ENCODE peak calls at places on chromosome 9, in ten cellular contexts. One of them, this sample, is unnamed. For H3K4me1, the result is how much of the 10 kb centered on the place peaks cover.

GRCh38 chr9:108654566-108654965 is 201.2 kb downstream of the ACTL7B start:
- DNase-seq in stomach: no peak
- DNase-seq in A549: no peak
- DNase-seq in HepG2: no peak
- DNase-seq in transverse colon: no peak
- DNase-seq in ovary: no peak
- DNase-seq in suprapubic skin: no peak
- DNase-seq in GM12878: no peak
- DNase-seq in tibial nerve: no peak
- DNase-seq in K562: no peak
- DNase-seq in this sample: no peak

GRCh38 chr9:102740578-102740977 is 254.6 kb upstream of the CYLC2 start:
- DNase-seq in stomach: no peak
- DNase-seq in A549: no peak
- DNase-seq in HepG2: no peak
- DNase-seq in transverse colon: no peak
- DNase-seq in ovary: no peak
- DNase-seq in suprapubic skin: no peak
- DNase-seq in GM12878: no peak
- DNase-seq in tibial nerve: no peak
- DNase-seq in K562: no peak
- DNase-seq in this sample: no peak

GRCh38 chr9:110835859-110836271 is 167.3 kb downstream of the MUSK start:
- DNase-seq in stomach: no peak
- DNase-seq in A549: peak
- DNase-seq in HepG2: no peak
- DNase-seq in transverse colon: no peak
- DNase-seq in ovary: no peak
- DNase-seq in suprapubic skin: no peak
- DNase-seq in GM12878: no peak
- DNase-seq in tibial nerve: no peak
- DNase-seq in K562: no peak
- DNase-seq in this sample: no peak

GRCh38 chr9:98520221-98520920 is 188.4 kb downstream of the GABBR2 start:
- DNase-seq in stomach: no peak
- DNase-seq in A549: no peak
- DNase-seq in HepG2: no peak
- DNase-seq in transverse colon: no peak
- DNase-seq in ovary: no peak
- DNase-seq in suprapubic skin: no peak
- DNase-seq in GM12878: no peak
- DNase-seq in tibial nerve: no peak
- DNase-seq in K562: no peak
- DNase-seq in this sample: no peak

GRCh38 chr9:71223953-71224538 is 102.6 kb upstream of the TRPM3 start:
- DNase-seq in stomach: no peak
- DNase-seq in A549: no peak
- DNase-seq in HepG2: peak
- DNase-seq in transverse colon: no peak
- DNase-seq in ovary: no peak
- DNase-seq in suprapubic skin: no peak
- DNase-seq in GM12878: no peak
- DNase-seq in tibial nerve: no peak
- DNase-seq in K562: no peak
- DNase-seq in this sample: no peak

GRCh38 chr9:110427497-110428104 is 89.9 kb upstream of the TXNDC8 start:
- DNase-seq in stomach: peak
- DNase-seq in A549: peak
- DNase-seq in HepG2: peak
- DNase-seq in transverse colon: peak
- DNase-seq in ovary: no peak
- DNase-seq in suprapubic skin: no peak
- DNase-seq in GM12878: no peak
- DNase-seq in tibial nerve: no peak
- DNase-seq in K562: peak
- DNase-seq in this sample: no peak

GRCh38 chr9:89679006-89679395 is 74.2 kb downstream of the GADD45G start:
- DNase-seq in stomach: no peak
- DNase-seq in A549: no peak
- DNase-seq in HepG2: no peak
- DNase-seq in transverse colon: no peak
- DNase-seq in ovary: no peak
- DNase-seq in suprapubic skin: no peak
- DNase-seq in GM12878: no peak
- DNase-seq in tibial nerve: no peak
- DNase-seq in K562: no peak
- DNase-seq in this sample: no peak

GRCh38 chr9:84940294-84940693 is 270.8 kb downstream of the NTRK2 start:
- DNase-seq in stomach: no peak
- DNase-seq in A549: no peak
- DNase-seq in HepG2: no peak
- DNase-seq in transverse colon: no peak
- DNase-seq in ovary: no peak
- DNase-seq in suprapubic skin: no peak
- DNase-seq in GM12878: no peak
- DNase-seq in tibial nerve: no peak
- DNase-seq in K562: no peak
- DNase-seq in this sample: no peak

GRCh38 chr9:89153618-89154017 is 25.0 kb downstream of the SHC3 start:
- DNase-seq in stomach: no peak
- DNase-seq in A549: no peak
- DNase-seq in HepG2: no peak
- DNase-seq in transverse colon: no peak
- DNase-seq in ovary: no peak
- DNase-seq in suprapubic skin: no peak
- DNase-seq in GM12878: no peak
- DNase-seq in tibial nerve: no peak
- DNase-seq in K562: no peak
- DNase-seq in this sample: no peak

GRCh38 chr9:89677696-89678393 is 73.0 kb downstream of the GADD45G start:
- DNase-seq in stomach: peak
- DNase-seq in A549: no peak
- DNase-seq in HepG2: no peak
- DNase-seq in transverse colon: no peak
- DNase-seq in ovary: peak
- DNase-seq in suprapubic skin: no peak
- DNase-seq in GM12878: no peak
- DNase-seq in tibial nerve: no peak
- DNase-seq in K562: no peak
- DNase-seq in this sample: no peak

GRCh38 chr9:109793196-109793595 is 13.2 kb downstream of the PALM2AKAP2 start:
- DNase-seq in stomach: no peak
- DNase-seq in A549: peak
- DNase-seq in HepG2: no peak
- DNase-seq in transverse colon: no peak
- DNase-seq in ovary: no peak
- DNase-seq in suprapubic skin: no peak
- DNase-seq in GM12878: no peak
- DNase-seq in tibial nerve: no peak
- DNase-seq in K562: no peak
- DNase-seq in this sample: no peak

GRCh38 chr9:20981486-20981885 is 50.0 kb downstream of the HACD4 start:
- DNase-seq in stomach: no peak
- DNase-seq in A549: no peak
- DNase-seq in HepG2: no peak
- DNase-seq in transverse colon: no peak
- DNase-seq in ovary: no peak
- DNase-seq in suprapubic skin: no peak
- DNase-seq in GM12878: no peak
- DNase-seq in tibial nerve: no peak
- DNase-seq in K562: no peak
- DNase-seq in this sample: no peak

GRCh38 chr9:97598461-97599288 is 34.5 kb downstream of the TSTD2 start:
- DNase-seq in stomach: peak
- DNase-seq in A549: peak
- DNase-seq in HepG2: peak
- DNase-seq in transverse colon: peak
- DNase-seq in ovary: peak
- DNase-seq in suprapubic skin: no peak
- DNase-seq in GM12878: peak
- DNase-seq in tibial nerve: peak
- DNase-seq in K562: peak
- DNase-seq in this sample: peak

GRCh38 chr9:33924978-33925797 is 108.2 kb downstream of the UBE2R2 start:
- DNase-seq in stomach: peak
- DNase-seq in A549: peak
- DNase-seq in HepG2: peak
- DNase-seq in transverse colon: peak
- DNase-seq in ovary: peak
- DNase-seq in suprapubic skin: no peak
- DNase-seq in GM12878: no peak
- DNase-seq in tibial nerve: no peak
- DNase-seq in K562: no peak
- DNase-seq in this sample: no peak

GRCh38 chr9:128271512-128271911 is 4.3 kb downstream of the GOLGA2 start:
- DNase-seq in stomach: no peak
- DNase-seq in A549: no peak
- DNase-seq in HepG2: no peak
- DNase-seq in transverse colon: no peak
- DNase-seq in ovary: no peak
- DNase-seq in suprapubic skin: no peak
- DNase-seq in GM12878: no peak
- DNase-seq in tibial nerve: no peak
- DNase-seq in K562: peak
- DNase-seq in this sample: no peak

GRCh38 chr9:79660615-79661014 is 88.8 kb downstream of the TLE4 start:
- DNase-seq in stomach: no peak
- DNase-seq in A549: no peak
- DNase-seq in HepG2: no peak
- DNase-seq in transverse colon: no peak
- DNase-seq in ovary: no peak
- DNase-seq in suprapubic skin: no peak
- DNase-seq in GM12878: no peak
- DNase-seq in tibial nerve: no peak
- DNase-seq in K562: no peak
- DNase-seq in this sample: no peak

GRCh38 chr9:125971895-125972729 is 224.9 kb downstream of the PBX3 start:
- DNase-seq in stomach: no peak
- DNase-seq in A549: no peak
- DNase-seq in HepG2: no peak
- DNase-seq in transverse colon: no peak
- DNase-seq in ovary: no peak
- DNase-seq in suprapubic skin: no peak
- DNase-seq in GM12878: no peak
- DNase-seq in tibial nerve: no peak
- DNase-seq in K562: no peak
- DNase-seq in this sample: no peak

GRCh38 chr9:92947268-92948031 is at the start of gene FGD3:
- DNase-seq in stomach: peak
- DNase-seq in A549: peak
- DNase-seq in HepG2: no peak
- DNase-seq in transverse colon: no peak
- DNase-seq in ovary: no peak
- DNase-seq in suprapubic skin: no peak
- DNase-seq in GM12878: no peak
- DNase-seq in tibial nerve: no peak
- DNase-seq in K562: no peak
- DNase-seq in this sample: no peak
- H3K4me1 ChIP-seq in stomach: under half
- H3K4me1 ChIP-seq in A549: under half
- H3K4me1 ChIP-seq in HepG2: under half
- H3K4me1 ChIP-seq in transverse colon: under half
- H3K4me1 ChIP-seq in ovary: under half
- H3K4me1 ChIP-seq in suprapubic skin: under half
- H3K4me1 ChIP-seq in GM12878: under half
- H3K4me1 ChIP-seq in tibial nerve: under half
- H3K4me1 ChIP-seq in K562: under half
- H3K4me1 ChIP-seq in this sample: under half

GRCh38 chr9:123749580-123750202 is 180.2 kb downstream of the DENND1A start:
- DNase-seq in stomach: no peak
- DNase-seq in A549: no peak
- DNase-seq in HepG2: no peak
- DNase-seq in transverse colon: no peak
- DNase-seq in ovary: no peak
- DNase-seq in suprapubic skin: no peak
- DNase-seq in GM12878: peak
- DNase-seq in tibial nerve: no peak
- DNase-seq in K562: no peak
- DNase-seq in this sample: no peak
- TF ChIP-seq EP300 in stomach: no peak
- TF ChIP-seq EP300 in A549: no peak
- TF ChIP-seq EP300 in HepG2: no peak
- TF ChIP-seq EP300 in transverse colon: no peak
- TF ChIP-seq EP300 in ovary: no peak
- TF ChIP-seq EP300 in suprapubic skin: no peak
- TF ChIP-seq EP300 in GM12878: no peak
- TF ChIP-seq EP300 in tibial nerve: no peak
- TF ChIP-seq EP300 in K562: no peak
- TF ChIP-seq EP300 in this sample: no peak

GRCh38 chr9:87250205-87250604 is 247.5 kb upstream of the DAPK1 start:
- DNase-seq in stomach: no peak
- DNase-seq in A549: no peak
- DNase-seq in HepG2: no peak
- DNase-seq in transverse colon: no peak
- DNase-seq in ovary: no peak
- DNase-seq in suprapubic skin: no peak
- DNase-seq in GM12878: no peak
- DNase-seq in tibial nerve: no peak
- DNase-seq in K562: no peak
- DNase-seq in this sample: no peak
- TF ChIP-seq CTCF in stomach: no peak
- TF ChIP-seq CTCF in A549: no peak
- TF ChIP-seq CTCF in HepG2: no peak
- TF ChIP-seq CTCF in transverse colon: no peak
- TF ChIP-seq CTCF in ovary: no peak
- TF ChIP-seq CTCF in suprapubic skin: no peak
- TF ChIP-seq CTCF in GM12878: no peak
- TF ChIP-seq CTCF in tibial nerve: no peak
- TF ChIP-seq CTCF in K562: no peak
- TF ChIP-seq CTCF in this sample: no peak

GRCh38 chr9:74032421-74032820 is 464.7 kb upstream of the RORB start:
- DNase-seq in stomach: no peak
- DNase-seq in A549: no peak
- DNase-seq in HepG2: no peak
- DNase-seq in transverse colon: no peak
- DNase-seq in ovary: no peak
- DNase-seq in suprapubic skin: no peak
- DNase-seq in GM12878: no peak
- DNase-seq in tibial nerve: no peak
- DNase-seq in K562: no peak
- DNase-seq in this sample: no peak
- H3K4me1 ChIP-seq in stomach: under half
- H3K4me1 ChIP-seq in A549: under half
- H3K4me1 ChIP-seq in HepG2: under half
- H3K4me1 ChIP-seq in transverse colon: under half
- H3K4me1 ChIP-seq in ovary: under half
- H3K4me1 ChIP-seq in suprapubic skin: under half
- H3K4me1 ChIP-seq in GM12878: under half
- H3K4me1 ChIP-seq in tibial nerve: under half
- H3K4me1 ChIP-seq in K562: under half
- H3K4me1 ChIP-seq in this sample: under half

GRCh38 chr9:73548201-73548600 is 396.5 kb downstream of the ANXA1 start:
- DNase-seq in stomach: no peak
- DNase-seq in A549: no peak
- DNase-seq in HepG2: no peak
- DNase-seq in transverse colon: no peak
- DNase-seq in ovary: no peak
- DNase-seq in suprapubic skin: no peak
- DNase-seq in GM12878: no peak
- DNase-seq in tibial nerve: no peak
- DNase-seq in K562: no peak
- DNase-seq in this sample: no peak
- TF ChIP-seq EP300 in stomach: no peak
- TF ChIP-seq EP300 in A549: no peak
- TF ChIP-seq EP300 in HepG2: no peak
- TF ChIP-seq EP300 in transverse colon: no peak
- TF ChIP-seq EP300 in ovary: no peak
- TF ChIP-seq EP300 in suprapubic skin: no peak
- TF ChIP-seq EP300 in GM12878: no peak
- TF ChIP-seq EP300 in tibial nerve: no peak
- TF ChIP-seq EP300 in K562: no peak
- TF ChIP-seq EP300 in this sample: no peak